ENCODE peak calls at places on chromosomes 3 and 15, in four cellular contexts. C is GM12878, P is A549, F is HepG2. Q is an unnamed sample.

GRCh38 chr3:117688583-117688982 is 979.0 kb downstream of the TUSC7 start:
- DNase-seq in F (no peak), C (no peak), P (no peak), Q (no peak)

GRCh38 chr15:69094124-69095030 is 66.1 kb upstream of the GLCE start:
- DNase-seq in C (no peak), P (no peak), F (no peak), Q (no peak)

GRCh38 chr3:12954180-12954579 is 112.8 kb upstream of the RPL32 start:
- DNase-seq in F (no peak), P (no peak), C (no peak), Q (no peak)

GRCh38 chr3:155154255-155154654 is 74.1 kb downstream of the MME start:
- DNase-seq in P (no peak), F (no peak), C (no peak), Q (no peak)

GRCh38 chr3:156459434-156459833 is 95.5 kb downstream of the SSR3 start:
- DNase-seq in C (no peak), F (no peak), P (no peak), Q (no peak)

GRCh38 chr15:76056931-76057330 is 2.9 kb upstream of the TMEM266 start:
- DNase-seq in C (peak; percentile 77), P (no peak), F (no peak), Q (peak; percentile 16)

GRCh38 chr15:42385206-42385979 is 26.1 kb downstream of the CAPN3 start:
- DNase-seq in F (peak; percentile 45), C (no peak), P (peak; percentile 54), Q (peak; percentile 69)

GRCh38 chr3:186871403-186871924 is 29.0 kb downstream of the ADIPOQ start:
- DNase-seq in F (no peak), C (no peak), P (no peak), Q (peak; percentile 11)

GRCh38 chr3:61250784-61251173 is 473 bp downstream of the FHIT start:
- DNase-seq in P (peak; percentile 6), F (peak; percentile 38), C (peak; percentile 25), Q (peak; percentile 63)

GRCh38 chr3:67495751-67496150 is 158.7 kb downstream of the SUCLG2 start:
- DNase-seq in F (no peak), C (no peak), P (no peak), Q (no peak)

GRCh38 chr15:94478763-94479162 is 247.4 kb downstream of the MCTP2 start:
- DNase-seq in C (peak; percentile 1), F (no peak), P (no peak), Q (no peak)

GRCh38 chr15:89243046-89243690 is 611 bp upstream of the FANCI start:
- DNase-seq in C (no peak), F (no peak), P (no peak), Q (no peak)

GRCh38 chr3:194046995-194047681 is 88.8 kb upstream of the HES1 start:
- DNase-seq in F (no peak), P (no peak), C (no peak), Q (peak; percentile 68)

GRCh38 chr3:129662230-129662629 is 55.8 kb upstream of the PLXND1 start:
- DNase-seq in P (peak; percentile 53), C (no peak), F (no peak), Q (no peak)

GRCh38 chr3:32126305-32127015 is 20.0 kb downstream of the GPD1L start:
- DNase-seq in C (no peak), P (no peak), F (no peak), Q (no peak)

GRCh38 chr15:77495806-77496589 is 75.3 kb downstream of the HMG20A start:
- DNase-seq in F (no peak), C (no peak), P (no peak), Q (no peak)

GRCh38 chr3:170714562-170715535 is 129.0 kb upstream of the SLC7A14 start:
- DNase-seq in C (no peak), F (no peak), P (no peak), Q (no peak)

GRCh38 chr15:49860101-49860500 is 239.3 kb downstream of the DTWD1 start:
- DNase-seq in F (no peak), C (no peak), P (no peak), Q (no peak)

GRCh38 chr3:13667330-13667729 is 118.4 kb downstream of the FBLN2 start:
- DNase-seq in F (no peak), P (no peak), C (no peak), Q (no peak)

GRCh38 chr15:89670985-89671560 is 8.1 kb downstream of the PLIN1 start:
- DNase-seq in F (no peak), C (no peak), P (no peak), Q (no peak)

GRCh38 chr3:61371123-61371522 is 119.9 kb upstream of the FHIT start:
- DNase-seq in F (peak; percentile 10), P (peak; percentile 12), C (no peak), Q (no peak)

GRCh38 chr3:188212308-188212969 is 58.5 kb downstream of the LPP start:
- DNase-seq in P (peak; percentile 94), F (peak; percentile 80), C (no peak), Q (no peak)

GRCh38 chr3:197520311-197521276 is 35.2 kb downstream of the BDH1 start:
- DNase-seq in C (no peak), F (peak; percentile 96), P (peak; percentile 91), Q (no peak)

GRCh38 chr3:36941162-36941561 is 3.7 kb downstream of the TRANK1 start:
- DNase-seq in C (no peak), P (no peak), F (no peak), Q (no peak)

GRCh38 chr3:107242579-107242978 is 134.7 kb upstream of the CCDC54 start:
- DNase-seq in C (no peak), F (no peak), P (no peak), Q (no peak)

GRCh38 chr3:69032137-69032536 is 18.7 kb upstream of the EOGT start:
- DNase-seq in C (no peak), P (no peak), F (no peak), Q (no peak)

GRCh38 chr15:89669941-89670340 is 9.2 kb downstream of the PLIN1 start:
- DNase-seq in P (no peak), F (no peak), C (no peak), Q (no peak)

GRCh38 chr15:92914768-92915221 is 14.7 kb downstream of the CHD2 start:
- DNase-seq in C (no peak), F (no peak), P (peak; percentile 79), Q (no peak)

GRCh38 chr3:136778865-136779264 is 26.7 kb upstream of the STAG1 start:
- DNase-seq in P (peak; percentile 35), C (no peak), F (no peak), Q (no peak)

GRCh38 chr3:156633335-156633734 is 41.1 kb upstream of the TIPARP start:
- DNase-seq in P (no peak), C (no peak), F (no peak), Q (no peak)

GRCh38 chr3:103818800-103819199 is 1384.0 kb downstream of the ZPLD1 start:
- DNase-seq in F (no peak), C (no peak), P (no peak), Q (no peak)

GRCh38 chr3:77161098-77161497 is 121.2 kb downstream of the ROBO2 start:
- DNase-seq in C (no peak), P (no peak), F (no peak), Q (no peak)

GRCh38 chr3:120143676-120144075 is 49.4 kb upstream of the GSK3B start:
- DNase-seq in C (no peak), P (no peak), F (no peak), Q (no peak)

GRCh38 chr3:72111265-72111972 is 326.5 kb upstream of the PROK2 start:
- DNase-seq in F (no peak), C (no peak), P (no peak), Q (no peak)
- TF ChIP-seq REST in F (no peak), C (no peak), P (no peak), Q (no peak)

GRCh38 chr15:45198337-45199135 is 10.8 kb upstream of the SHF start:
- DNase-seq in C (peak; percentile 98), F (peak; percentile 92), P (peak; percentile 95), Q (peak; percentile 95)
- TF ChIP-seq REST in C (no peak), F (peak; percentile 31), P (no peak), Q (no peak)

GRCh38 chr3:65883614-65884013 is 155.1 kb downstream of the MAGI1 start:
- DNase-seq in P (peak; percentile 14), C (no peak), F (peak; percentile 24), Q (no peak)

GRCh38 chr3:65878831-65879230 is 159.9 kb downstream of the MAGI1 start:
- DNase-seq in F (no peak), P (no peak), C (no peak), Q (no peak)

GRCh38 chr3:65877160-65877559 is 161.6 kb downstream of the MAGI1 start:
- DNase-seq in C (no peak), P (no peak), F (no peak), Q (no peak)

GRCh38 chr3:65879372-65879771 is 159.3 kb downstream of the MAGI1 start:
- DNase-seq in P (no peak), F (no peak), C (no peak), Q (no peak)

DNA sequence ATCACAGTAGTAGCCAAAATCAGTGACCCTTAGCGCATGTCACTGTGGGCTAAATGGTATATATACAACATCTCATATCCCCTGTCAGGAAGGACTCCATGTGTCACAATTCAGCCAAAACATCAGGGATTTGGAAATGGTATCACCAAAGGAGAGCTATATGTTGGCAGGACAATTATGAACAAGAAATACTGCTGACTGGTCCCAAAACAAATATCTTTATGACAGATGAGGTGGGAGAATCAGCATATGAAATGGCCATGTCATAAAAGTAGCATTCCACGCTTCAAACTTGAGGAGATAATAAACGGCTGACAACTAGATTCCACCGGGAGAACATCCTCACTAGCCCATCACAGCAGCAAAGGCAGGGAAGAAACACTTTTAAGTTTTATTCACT is 158.4 kb downstream of the MAGI1 start:
- DNase-seq in C (no peak), F (no peak), P (no peak), Q (no peak)
- TF ChIP-seq REST in C (no peak), F (no peak), P (no peak), Q (no peak)

GRCh38 chr3:134579266-134579665 is 71.6 kb downstream of the KY start:
- DNase-seq in P (no peak), F (no peak), C (no peak), Q (no peak)
- TF ChIP-seq REST in P (no peak), F (no peak), C (no peak), Q (no peak)